ENCODE peak calls at places on chromosomes 4 and X, in eight cellular contexts. One of them, this sample, is unnamed.

GRCh38 chr4:102535398-102536082 is 34.4 kb downstream of the NFKB1 start:
- DNase-seq in neural crest cell: no peak
- DNase-seq in kidney: no peak
- DNase-seq in stimulated activated CD4-positive, alpha-beta T cell treated with anti-CD3 and anti-CD28 coated beads, Interleukin-2, amount 100 ng/mL, for 48 hours: no peak
- DNase-seq in hippocampal formation: no peak
- DNase-seq in neuronal stem cell: no peak
- DNase-seq in islet precursor cell: no peak
- DNase-seq in NCI-H345: no peak
- DNase-seq in this sample: no peak

GRCh38 chr4:86935499-86935832 is 655 bp downstream of the AFF1 start:
- DNase-seq in stimulated activated CD4-positive, alpha-beta T cell treated with anti-CD3 and anti-CD28 coated beads, Interleukin-2, amount 100 ng/mL, for 48 hours: no peak
- DNase-seq in islet precursor cell: no peak
- DNase-seq in NCI-H345: no peak
- DNase-seq in kidney: no peak
- DNase-seq in hippocampal formation: no peak
- DNase-seq in neuronal stem cell: peak
- DNase-seq in neural crest cell: no peak
- DNase-seq in this sample: no peak

GRCh38 chrX:112851161-112851779 is 10.6 kb upstream of the AMOT start:
- DNase-seq in neuronal stem cell: no peak
- DNase-seq in neural crest cell: no peak
- DNase-seq in NCI-H345: peak
- DNase-seq in hippocampal formation: no peak
- DNase-seq in kidney: no peak
- DNase-seq in stimulated activated CD4-positive, alpha-beta T cell treated with anti-CD3 and anti-CD28 coated beads, Interleukin-2, amount 100 ng/mL, for 48 hours: no peak
- DNase-seq in islet precursor cell: peak
- DNase-seq in this sample: no peak

GRCh38 chrX:72569786-72570185 is 2.9 kb downstream of the HDAC8 start:
- DNase-seq in neuronal stem cell: no peak
- DNase-seq in kidney: no peak
- DNase-seq in neural crest cell: no peak
- DNase-seq in stimulated activated CD4-positive, alpha-beta T cell treated with anti-CD3 and anti-CD28 coated beads, Interleukin-2, amount 100 ng/mL, for 48 hours: no peak
- DNase-seq in hippocampal formation: no peak
- DNase-seq in NCI-H345: no peak
- DNase-seq in islet precursor cell: no peak
- DNase-seq in this sample: no peak

GRCh38 chr4:145093638-145094037 is 4.4 kb downstream of the ANAPC10 start:
- DNase-seq in hippocampal formation: no peak
- DNase-seq in neuronal stem cell: no peak
- DNase-seq in NCI-H345: no peak
- DNase-seq in islet precursor cell: no peak
- DNase-seq in neural crest cell: no peak
- DNase-seq in kidney: no peak
- DNase-seq in stimulated activated CD4-positive, alpha-beta T cell treated with anti-CD3 and anti-CD28 coated beads, Interleukin-2, amount 100 ng/mL, for 48 hours: no peak
- DNase-seq in this sample: no peak

GRCh38 chr4:109419679-109420078 is 13.9 kb upstream of the SEC24B start:
- DNase-seq in hippocampal formation: no peak
- DNase-seq in islet precursor cell: peak
- DNase-seq in stimulated activated CD4-positive, alpha-beta T cell treated with anti-CD3 and anti-CD28 coated beads, Interleukin-2, amount 100 ng/mL, for 48 hours: no peak
- DNase-seq in NCI-H345: no peak
- DNase-seq in neural crest cell: no peak
- DNase-seq in kidney: no peak
- DNase-seq in neuronal stem cell: peak
- DNase-seq in this sample: no peak

GRCh38 chr4:122525865-122526264 is 69.3 kb upstream of the IL2 start:
- DNase-seq in NCI-H345: no peak
- DNase-seq in neuronal stem cell: no peak
- DNase-seq in stimulated activated CD4-positive, alpha-beta T cell treated with anti-CD3 and anti-CD28 coated beads, Interleukin-2, amount 100 ng/mL, for 48 hours: no peak
- DNase-seq in hippocampal formation: no peak
- DNase-seq in kidney: no peak
- DNase-seq in neural crest cell: no peak
- DNase-seq in islet precursor cell: no peak
- DNase-seq in this sample: no peak

GRCh38 chr4:73501664-73502265 is 20.2 kb downstream of the AFM start:
- DNase-seq in neuronal stem cell: no peak
- DNase-seq in stimulated activated CD4-positive, alpha-beta T cell treated with anti-CD3 and anti-CD28 coated beads, Interleukin-2, amount 100 ng/mL, for 48 hours: no peak
- DNase-seq in islet precursor cell: no peak
- DNase-seq in kidney: no peak
- DNase-seq in NCI-H345: no peak
- DNase-seq in hippocampal formation: no peak
- DNase-seq in neural crest cell: no peak
- DNase-seq in this sample: no peak

GRCh38 chrX:43753637-43754036 is 97.5 kb downstream of the MAOA start:
- DNase-seq in NCI-H345: no peak
- DNase-seq in stimulated activated CD4-positive, alpha-beta T cell treated with anti-CD3 and anti-CD28 coated beads, Interleukin-2, amount 100 ng/mL, for 48 hours: no peak
- DNase-seq in neural crest cell: no peak
- DNase-seq in kidney: no peak
- DNase-seq in islet precursor cell: no peak
- DNase-seq in hippocampal formation: no peak
- DNase-seq in neuronal stem cell: no peak
- DNase-seq in this sample: no peak

GRCh38 chr4:128354205-128354821 is 66.7 kb upstream of the PGRMC2 start:
- DNase-seq in stimulated activated CD4-positive, alpha-beta T cell treated with anti-CD3 and anti-CD28 coated beads, Interleukin-2, amount 100 ng/mL, for 48 hours: no peak
- DNase-seq in islet precursor cell: peak
- DNase-seq in NCI-H345: peak
- DNase-seq in neuronal stem cell: peak
- DNase-seq in hippocampal formation: no peak
- DNase-seq in kidney: peak
- DNase-seq in neural crest cell: no peak
- DNase-seq in this sample: no peak

GRCh38 chr4:78667764-78668163 is 108.4 kb upstream of the BMP2K start:
- DNase-seq in stimulated activated CD4-positive, alpha-beta T cell treated with anti-CD3 and anti-CD28 coated beads, Interleukin-2, amount 100 ng/mL, for 48 hours: no peak
- DNase-seq in neural crest cell: no peak
- DNase-seq in islet precursor cell: no peak
- DNase-seq in NCI-H345: no peak
- DNase-seq in hippocampal formation: no peak
- DNase-seq in neuronal stem cell: no peak
- DNase-seq in kidney: no peak
- DNase-seq in this sample: no peak

GRCh38 chrX:3271485-3272186 is 74.8 kb downstream of the MXRA5 start:
- DNase-seq in islet precursor cell: peak
- DNase-seq in kidney: no peak
- DNase-seq in neuronal stem cell: no peak
- DNase-seq in hippocampal formation: no peak
- DNase-seq in NCI-H345: no peak
- DNase-seq in stimulated activated CD4-positive, alpha-beta T cell treated with anti-CD3 and anti-CD28 coated beads, Interleukin-2, amount 100 ng/mL, for 48 hours: no peak
- DNase-seq in neural crest cell: no peak
- DNase-seq in this sample: no peak

GRCh38 chr4:128294464-128294863 is 6.9 kb upstream of the PGRMC2 start:
- DNase-seq in neuronal stem cell: no peak
- DNase-seq in kidney: no peak
- DNase-seq in neural crest cell: no peak
- DNase-seq in stimulated activated CD4-positive, alpha-beta T cell treated with anti-CD3 and anti-CD28 coated beads, Interleukin-2, amount 100 ng/mL, for 48 hours: no peak
- DNase-seq in hippocampal formation: no peak
- DNase-seq in islet precursor cell: no peak
- DNase-seq in NCI-H345: no peak
- DNase-seq in this sample: no peak

GRCh38 chr4:78862314-78862737 is 76.9 kb downstream of the PAQR3 start:
- DNase-seq in islet precursor cell: no peak
- DNase-seq in NCI-H345: no peak
- DNase-seq in neural crest cell: no peak
- DNase-seq in stimulated activated CD4-positive, alpha-beta T cell treated with anti-CD3 and anti-CD28 coated beads, Interleukin-2, amount 100 ng/mL, for 48 hours: no peak
- DNase-seq in kidney: no peak
- DNase-seq in hippocampal formation: no peak
- DNase-seq in neuronal stem cell: no peak
- DNase-seq in this sample: no peak

This sample was measured in endothelial cell.